ENCODE peak calls at places on chromosomes 4 and X, in five cellular contexts. C, T, I, V and B are unnamed samples.

GRCh38 chr4:108849611-108850406 is 87.0 kb upstream of the ETNPPL start:
- DNase-seq in C (no peak), T (no peak), I (no peak), V (no peak), B (no peak)

GRCh38 chr4:123667496-123667895 is 270.9 kb downstream of the SPRY1 start:
- DNase-seq in V (no peak), C (no peak), I (no peak), T (no peak), B (no peak)

GRCh38 chr4:72352746-72353145 is 216.3 kb downstream of the ADAMTS3 start:
- DNase-seq in I (no peak), C (no peak), T (no peak), V (no peak), B (no peak)

GRCh38 chrX:21715825-21716224 is 42.1 kb downstream of the SMPX start:
- DNase-seq in V (no peak), T (no peak), C (no peak), I (no peak), B (no peak)

GRCh38 chrX:65587616-65588526 is 53.3 kb upstream of the LAS1L start:
- DNase-seq in I (no peak), V (peak), T (no peak), C (peak), B (no peak)

GRCh38 chr4:123399638-123400358 is 3.2 kb downstream of the SPRY1 start:
- DNase-seq in I (no peak), V (no peak), T (no peak), C (no peak), B (no peak)

GRCh38 chr4:112196446-112196845 is 35.1 kb upstream of the AP1AR start:
- DNase-seq in T (no peak), I (no peak), C (no peak), V (no peak), B (no peak)

GRCh38 chrX:136162827-136163427 is 15.6 kb downstream of the FHL1 start:
- DNase-seq in T (no peak), V (no peak), I (no peak), C (peak), B (peak)

GRCh38 chrX:49838374-49838773 is 9.3 kb downstream of the PAGE4 start:
- DNase-seq in V (no peak), I (peak), C (peak), T (no peak), B (no peak)

GRCh38 chr4:83631066-83631465 is 95.2 kb downstream of the GPAT3 start:
- DNase-seq in V (no peak), C (no peak), T (no peak), I (no peak), B (no peak)

GRCh38 chr4:81650871-81651270 is 179.2 kb upstream of the RASGEF1B start:
- DNase-seq in T (no peak), C (no peak), V (no peak), I (peak), B (no peak)

GRCh38 chr4:140718240-140718639 is 37.9 kb downstream of the TBC1D9 start:
- DNase-seq in V (no peak), T (no peak), C (no peak), I (no peak), B (no peak)

GRCh38 chr4:68271851-68272756 is 26.6 kb upstream of the TMPRSS11B start:
- DNase-seq in T (no peak), C (peak), V (no peak), I (peak), B (peak)

GRCh38 chrX:53086464-53086863 is 4.3 kb downstream of the TSPYL2 start:
- DNase-seq in C (peak), I (no peak), T (no peak), V (no peak), B (no peak)

GRCh38 chr4:113835005-113835404 is 73.5 kb upstream of the CAMK2D start:
- DNase-seq in C (no peak), V (no peak), T (no peak), I (no peak), B (no peak)

GRCh38 chrX:14672611-14673172 is 143.4 kb downstream of the GLRA2 start:
- DNase-seq in T (no peak), C (no peak), V (no peak), I (no peak), B (no peak)

GRCh38 chrX:24151513-24151912 is 2.0 kb downstream of the ZFX start:
- DNase-seq in I (no peak), C (no peak), V (no peak), T (no peak), B (no peak)

GRCh38 chr4:39319678-39320077 is 46.5 kb downstream of the RFC1 start:
- DNase-seq in V (no peak), T (no peak), I (no peak), C (no peak), B (no peak)

GRCh38 chr4:140595065-140595464 is 26.3 kb upstream of the UCP1 start:
- DNase-seq in C (no peak), V (no peak), T (no peak), I (peak), B (peak)

GRCh38 chr4:102574317-102574716 is 73.2 kb downstream of the NFKB1 start:
- DNase-seq in I (no peak), V (no peak), T (no peak), C (no peak), B (no peak)

GRCh38 chr4:169110633-169111032 is 100.6 kb upstream of the CBR4 start:
- DNase-seq in C (no peak), I (no peak), V (no peak), T (no peak), B (no peak)

GRCh38 chrX:108268434-108269080 is 169.7 kb downstream of the COL4A6 start:
- DNase-seq in V (no peak), C (no peak), T (no peak), I (no peak), B (no peak)

GRCh38 chrX:72306851-72307645 is 1.3 kb upstream of the CITED1 start:
- DNase-seq in T (no peak), V (peak), I (no peak), C (peak), B (peak)

GRCh38 chr4:119110121-119110520 is 25.5 kb upstream of the MYOZ2 start:
- DNase-seq in I (no peak), C (no peak), V (no peak), T (no peak), B (no peak)

GRCh38 chr4:1317177-1318045 is 27.7 kb downstream of the MAEA start:
- DNase-seq in C (no peak), I (no peak), V (peak), T (no peak), B (no peak)

GRCh38 chr4:9964884-9965283 is 56.4 kb downstream of the SLC2A9 start:
- DNase-seq in C (no peak), T (no peak), V (no peak), I (no peak), B (no peak)